ENCODE peak calls at places on chromosomes 6 and 20, in seven cellular contexts. V, I, X, J, F, H and S are unnamed samples.

GRCh38 chr6:7298113-7298512 is 14.9 kb downstream of the SSR1 start:
- DNase-seq in V (no peak), I (no peak), X (no peak), J (no peak), F (no peak), H (no peak), S (no peak)

GRCh38 chr20:19301142-19301541 is 88.7 kb downstream of the SLC24A3 start:
- DNase-seq in V (no peak), I (no peak), X (no peak), J (no peak), F (no peak), H (no peak), S (peak; percentile 14)

GRCh38 chr20:48904566-48905321 is 16.8 kb upstream of the ARFGEF2 start:
- DNase-seq in V (no peak), I (no peak), X (peak; percentile 85), J (peak; percentile 82), F (no peak), H (peak; percentile 58), S (peak; percentile 54)

GRCh38 chr6:699319-699718 is 6.4 kb upstream of the EXOC2 start:
- DNase-seq in V (no peak), I (no peak), X (peak; percentile 80), J (no peak), F (no peak), H (no peak), S (no peak)

GRCh38 chr6:119077643-119078448 is 618 bp downstream of the FAM184A start:
- DNase-seq in V (peak; percentile 57), I (no peak), X (peak; percentile 14), J (peak; percentile 10), F (peak; percentile 81), H (peak; percentile 37), S (peak; percentile 27)

GRCh38 chr6:35305117-35305516 is 7.5 kb downstream of the DEF6 start:
- DNase-seq in V (no peak), I (no peak), X (no peak), J (no peak), F (no peak), H (no peak), S (no peak)

GRCh38 chr20:19981091-19981490 is 36.1 kb upstream of the NAA20 start:
- DNase-seq in V (no peak), I (no peak), X (peak; percentile 20), J (peak; percentile 51), F (no peak), H (no peak), S (no peak)

GRCh38 chr6:15351631-15352030 is 105.8 kb downstream of the JARID2 start:
- DNase-seq in V (no peak), I (peak; percentile 80), X (peak; percentile 96), J (peak; percentile 60), F (no peak), H (peak; percentile 29), S (peak; percentile 75)

GRCh38 chr6:111952326-111952725 is 79.1 kb upstream of the FYN start:
- DNase-seq in V (no peak), I (no peak), X (peak; percentile 12), J (peak; percentile 23), F (no peak), H (no peak), S (peak; percentile 69)

GRCh38 chr6:45881705-45882435 is 133.8 kb downstream of the CLIC5 start:
- DNase-seq in V (no peak), I (no peak), X (no peak), J (no peak), F (no peak), H (no peak), S (no peak)

GRCh38 chr6:166258854-166259276 is 49.3 kb downstream of the PRR18 start:
- DNase-seq in V (no peak), I (no peak), X (no peak), J (no peak), F (no peak), H (no peak), S (no peak)

GRCh38 chr6:72984981-72985665 is 240.2 kb downstream of the KHDC1L start:
- DNase-seq in V (no peak), I (no peak), X (no peak), J (no peak), F (no peak), H (no peak), S (no peak)

GRCh38 chr6:43276180-43277082 is 21.6 kb upstream of the SLC22A7 start:
- DNase-seq in V (no peak), I (no peak), X (no peak), J (peak; percentile 15), F (no peak), H (peak; percentile 86), S (no peak)

GRCh38 chr6:80433010-80433665 is 326.7 kb downstream of the BCKDHB start:
- DNase-seq in V (no peak), I (no peak), X (peak; percentile 20), J (no peak), F (no peak), H (no peak), S (no peak)

GRCh38 chr6:9204171-9204570 is 768.8 kb upstream of the SLC35B3 start:
- DNase-seq in V (no peak), I (peak; percentile 17), X (peak; percentile 54), J (peak; percentile 78), F (no peak), H (no peak), S (peak; percentile 90)

GRCh38 chr6:73388800-73389512 is 5.7 kb upstream of the DDX43 start:
- DNase-seq in V (no peak), I (no peak), X (peak; percentile 56), J (peak; percentile 67), F (no peak), H (peak; percentile 45), S (peak; percentile 63)

GRCh38 chr20:7841967-7842301 is 98.3 kb downstream of the HAO1 start:
- DNase-seq in V (no peak), I (peak; percentile 64), X (peak; percentile 97), J (peak; percentile 90), F (no peak), H (no peak), S (peak; percentile 97)

GRCh38 chr6:148750826-148751225 is 4.0 kb downstream of the UST start:
- DNase-seq in V (no peak), I (no peak), X (peak; percentile 94), J (peak; percentile 23), F (no peak), H (no peak), S (peak; percentile 74)

GRCh38 chr6:45072014-45072413 is 256.1 kb upstream of the RUNX2 start:
- DNase-seq in V (no peak), I (no peak), X (peak; percentile 80), J (no peak), F (no peak), H (no peak), S (no peak)

GRCh38 chr20:41619360-41620115 is 1.4 kb upstream of the CHD6 start:
- DNase-seq in V (no peak), I (no peak), X (peak; percentile 46), J (peak; percentile 55), F (no peak), H (no peak), S (no peak)

GRCh38 chr6:130119211-130119610 is 100.8 kb downstream of the L3MBTL3 start:
- DNase-seq in V (no peak), I (no peak), X (no peak), J (no peak), F (no peak), H (no peak), S (no peak)

DNA sequence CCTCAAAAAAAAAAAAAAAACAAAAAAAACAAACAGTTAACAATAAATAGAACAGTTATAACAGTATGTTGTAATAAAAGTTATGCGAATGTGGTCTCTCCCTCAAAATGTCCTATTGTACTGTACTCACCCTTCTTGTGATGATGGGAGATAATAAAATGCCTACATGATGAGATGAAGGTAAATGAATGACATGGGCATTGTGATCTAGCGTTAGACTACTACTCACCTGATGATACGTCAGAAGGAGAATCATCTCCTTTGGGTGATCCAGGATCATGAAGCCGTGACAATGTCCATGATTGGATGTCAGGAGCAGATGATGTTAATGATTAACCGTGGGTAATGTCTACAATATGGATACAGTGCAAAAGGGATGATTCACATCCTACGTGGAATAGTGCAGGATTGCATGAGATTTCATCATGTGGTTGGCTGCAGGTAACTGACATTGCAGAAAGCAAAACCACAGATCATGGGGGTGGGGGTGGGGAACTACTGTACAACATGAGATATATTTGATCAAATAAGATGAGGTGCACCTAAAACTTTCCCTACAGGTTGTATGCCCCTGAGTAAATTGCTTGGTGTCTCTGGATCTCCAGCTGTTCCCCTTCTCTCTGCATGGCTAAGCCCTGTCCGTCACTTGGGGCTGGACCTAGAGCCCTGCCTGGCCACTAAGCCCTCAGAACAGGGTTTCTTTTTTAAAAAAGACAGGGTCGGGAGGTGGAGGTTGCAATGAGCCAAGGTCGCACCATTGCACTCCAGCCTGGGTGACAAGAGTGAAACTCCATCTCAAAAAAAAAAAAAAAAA is 6.2 kb upstream of the RBCK1 start:
- DNase-seq in V (no peak), I (peak; percentile 62), X (peak; percentile 86), J (peak; percentile 74), F (no peak), H (peak; percentile 58), S (peak; percentile 98)
- H3K4me3 ChIP-seq in V (no peak overlapping the region), I (no peak overlapping the region), X (no peak overlapping the region), J (no peak overlapping the region), F (no peak overlapping the region), H (no peak overlapping the region), S (no peak overlapping the region)

GRCh38 chr20:21101453-21102251 is 4.5 kb downstream of the LINC00237 start:
- DNase-seq in V (no peak), I (no peak), X (no peak), J (no peak), F (no peak), H (peak; percentile 26), S (peak; percentile 16)

GRCh38 chr20:21103582-21104465 is 2.3 kb downstream of the LINC00237 start:
- DNase-seq in V (no peak), I (no peak), X (no peak), J (no peak), F (no peak), H (no peak), S (peak; percentile 4)

GRCh38 chr20:21100590-21101452 is 5.3 kb downstream of the LINC00237 start:
- DNase-seq in V (no peak), I (no peak), X (peak; percentile 46), J (no peak), F (no peak), H (peak; percentile 23), S (peak; percentile 5)

GRCh38 chr20:21102691-21103311 is 3.4 kb downstream of the LINC00237 start:
- DNase-seq in V (no peak), I (no peak), X (no peak), J (no peak), F (no peak), H (peak; percentile 46), S (peak; percentile 36)

DNA sequence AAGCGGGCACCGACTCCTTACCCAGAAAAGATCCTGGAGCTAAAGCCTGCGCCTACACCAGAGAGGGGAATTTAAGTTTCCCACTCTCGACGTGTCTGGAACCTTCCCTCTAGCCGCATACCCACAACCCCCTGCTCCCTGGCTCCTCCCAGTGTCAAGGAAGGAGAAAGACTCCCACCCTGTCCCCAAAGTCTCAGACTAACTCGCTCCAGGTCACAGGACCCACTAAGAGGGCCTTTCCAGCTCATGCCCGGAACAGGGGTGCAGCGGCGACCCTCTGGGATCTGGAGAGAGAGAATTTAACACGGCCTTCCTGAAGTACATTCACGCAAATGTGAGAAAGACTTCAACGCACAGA is 3.9 kb downstream of the LINC00237 start:
- DNase-seq in V (no peak), I (no peak), X (no peak), J (no peak), F (no peak), H (peak; percentile 51), S (no peak)
- TF ChIP-seq CTCF in V (no peak), I (no peak), X (no peak), J (no peak), F (no peak), H (no peak), S (no peak)

GRCh38 chr20:10492065-10492464 is 57.0 kb downstream of the SLX4IP start:
- DNase-seq in V (no peak), I (peak; percentile 46), X (peak; percentile 53), J (peak; percentile 88), F (no peak), H (no peak), S (peak; percentile 42)
- H3K4me3 ChIP-seq in V (no peak overlapping the region), I (no peak overlapping the region), X (no peak overlapping the region), J (no peak overlapping the region), F (no peak overlapping the region), H (no peak overlapping the region), S (no peak overlapping the region)

GRCh38 chr6:153927867-153928266 is 111.2 kb upstream of the OPRM1 start:
- DNase-seq in V (no peak), I (no peak), X (no peak), J (peak; percentile 5), F (no peak), H (no peak), S (no peak)
- TF ChIP-seq CTCF in V (no peak), I (no peak), X (no peak), J (no peak), F (no peak), H (no peak), S (no peak)